ENCODE peak calls at places on chromosomes 4 and X, in four cellular contexts. O, Q, J and N are unnamed samples.

GRCh38 chr4:34953145-34953799 is 1291.0 kb downstream of the ARAP2 start:
- DNase-seq in O (no peak), Q (no peak), J (no peak), N (no peak)

GRCh38 chr4:172308078-172308477 is 494.9 kb downstream of the GALNTL6 start:
- DNase-seq in O (no peak), Q (no peak), J (no peak), N (no peak)

GRCh38 chrX:78029663-78030062 is 60.2 kb upstream of the PGAM4 start:
- DNase-seq in O (no peak), Q (no peak), J (peak; percentile 31), N (peak; percentile 4)

GRCh38 chr4:177108708-177109107 is 201.0 kb upstream of the NEIL3 start:
- DNase-seq in O (no peak), Q (no peak), J (no peak), N (no peak)

GRCh38 chr4:20847124-20847747 is 147.0 kb downstream of the PACRGL start:
- DNase-seq in O (no peak), Q (no peak), J (no peak), N (no peak)

GRCh38 chrX:14064632-14065432 is 35.1 kb upstream of the GEMIN8 start:
- DNase-seq in O (no peak), Q (no peak), J (no peak), N (no peak)

GRCh38 chr4:15851969-15852368 is 73.8 kb downstream of the CD38 start:
- DNase-seq in O (no peak), Q (no peak), J (no peak), N (no peak)

GRCh38 chrX:13647709-13648212 is 5.2 kb upstream of the TCEANC start:
- DNase-seq in O (peak; percentile 76), Q (peak; percentile 33), J (peak; percentile 34), N (no peak)

GRCh38 chr4:55183926-55184599 is 58.7 kb upstream of the KDR start:
- DNase-seq in O (peak; percentile 49), Q (no peak), J (no peak), N (peak; percentile 26)

GRCh38 chrX:48897157-48897620 is 379 bp downstream of the TIMM17B start:
- DNase-seq in O (peak; percentile 82), Q (peak; percentile 77), J (peak; percentile 80), N (no peak)

GRCh38 chr4:157271166-157271869 is 50.8 kb downstream of the GRIA2 start:
- DNase-seq in O (no peak), Q (no peak), J (no peak), N (peak; percentile 2)

GRCh38 chr4:157265281-157265680 is 44.8 kb downstream of the GRIA2 start:
- DNase-seq in O (peak; percentile 43), Q (no peak), J (no peak), N (no peak)

GRCh38 chr4:157270108-157270507 is 49.6 kb downstream of the GRIA2 start:
- DNase-seq in O (no peak), Q (no peak), J (no peak), N (no peak)

DNA sequence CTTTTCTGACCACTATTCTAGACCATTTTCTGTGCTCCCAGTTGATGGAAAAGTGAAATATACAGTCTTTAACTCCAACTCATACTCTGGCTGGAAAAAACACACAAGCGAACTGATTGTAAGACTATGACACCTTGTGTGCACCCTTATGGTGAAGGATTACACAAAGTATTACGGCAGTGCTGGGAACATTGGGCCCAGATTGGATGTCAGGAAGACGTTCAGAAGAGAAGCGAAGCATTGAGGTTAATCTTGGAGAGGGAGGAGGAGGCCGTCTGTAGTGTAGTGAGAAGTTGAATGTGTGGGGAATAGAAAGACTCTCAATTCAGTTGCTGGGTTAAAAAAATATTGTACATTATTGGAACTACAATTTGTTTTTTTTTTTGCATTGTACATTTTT is 50.0 kb downstream of the GRIA2 start:
- DNase-seq in O (no peak), Q (no peak), J (no peak), N (no peak)
- TF ChIP-seq POLR2A in O (no peak), Q (no peak), J (no peak), N (no peak)

GRCh38 chr4:139295317-139296299 is 5.7 kb upstream of the NAA15 start:
- DNase-seq in O (peak; percentile 97), Q (peak; percentile 98), J (peak; percentile 98), N (peak; percentile 67)
- TF ChIP-seq POLR2A in O (peak; percentile 48), Q (no peak), J (peak; percentile 46), N (peak; percentile 73)

GRCh38 chr4:102344520-102344954 is 745 bp downstream of the SLC39A8 start:
- DNase-seq in O (no peak), Q (peak; percentile 56), J (no peak), N (peak; percentile 29)

GRCh38 chr4:102343964-102344519 is 1.2 kb downstream of the SLC39A8 start:
- DNase-seq in O (peak; percentile 31), Q (no peak), J (peak; percentile 73), N (no peak)

GRCh38 chr4:102345795-102346100 is 466 bp upstream of the SLC39A8 start:
- DNase-seq in O (peak; percentile 15), Q (no peak), J (no peak), N (no peak)

GRCh38 chr4:102342404-102343074 is 2.7 kb downstream of the SLC39A8 start:
- DNase-seq in O (no peak), Q (no peak), J (no peak), N (no peak)

DNA sequence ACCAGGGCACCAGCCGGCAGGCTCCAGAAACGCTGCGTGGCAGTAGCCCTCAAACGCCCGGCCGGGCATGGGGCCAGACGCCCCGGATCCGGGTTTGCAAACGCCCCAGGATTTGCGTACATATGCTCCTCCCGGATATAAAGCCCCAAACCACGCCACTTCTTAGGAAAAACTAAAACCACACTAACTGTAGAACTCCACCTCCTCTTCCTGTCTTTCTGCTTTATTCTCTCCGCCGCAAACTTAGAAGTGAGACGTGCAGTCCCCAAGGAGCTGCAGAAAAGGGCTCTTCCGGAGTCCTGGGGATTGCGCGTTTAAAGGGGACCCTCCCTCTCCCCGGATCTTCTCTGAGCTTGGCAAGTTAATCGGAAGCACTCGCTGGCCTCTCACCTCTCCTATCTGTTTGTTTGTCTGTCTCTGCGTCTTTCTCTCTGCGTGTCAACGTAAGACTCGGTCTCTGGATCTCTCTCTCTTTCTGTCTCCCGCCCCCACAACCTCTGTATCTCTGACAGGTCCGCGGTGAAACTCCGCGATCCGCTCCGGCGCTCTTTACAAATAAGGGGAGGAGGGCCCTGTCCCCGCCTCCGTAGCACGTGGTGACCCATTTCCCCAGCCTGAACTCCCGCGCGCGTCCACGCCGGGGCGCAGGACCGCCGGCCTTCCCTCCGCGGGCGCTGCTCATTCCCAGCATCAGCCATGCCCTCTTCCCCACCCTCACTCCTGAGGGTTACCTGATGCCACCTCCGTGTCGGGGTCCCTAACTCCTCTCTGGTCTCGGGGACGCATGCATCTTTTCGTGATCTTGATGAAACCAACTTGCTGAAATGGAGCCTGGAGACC is at the start of gene SLC39A8:
- DNase-seq in O (peak; percentile 75), Q (peak; percentile 82), J (peak; percentile 88), N (peak; percentile 64)
- TF ChIP-seq POLR2A in O (peak; percentile 55), Q (no peak), J (peak; percentile 46), N (peak; percentile 28)

GRCh38 chr4:184649026-184649970 is at the start of the genes CASP3 and PRIMPOL:
- DNase-seq in O (peak; percentile 96), Q (peak; percentile 98), J (peak; percentile 97), N (peak; percentile 57)
- TF ChIP-seq POLR2A in O (peak; percentile 21), Q (no peak), J (peak; percentile 94), N (peak; percentile 98)

DNA sequence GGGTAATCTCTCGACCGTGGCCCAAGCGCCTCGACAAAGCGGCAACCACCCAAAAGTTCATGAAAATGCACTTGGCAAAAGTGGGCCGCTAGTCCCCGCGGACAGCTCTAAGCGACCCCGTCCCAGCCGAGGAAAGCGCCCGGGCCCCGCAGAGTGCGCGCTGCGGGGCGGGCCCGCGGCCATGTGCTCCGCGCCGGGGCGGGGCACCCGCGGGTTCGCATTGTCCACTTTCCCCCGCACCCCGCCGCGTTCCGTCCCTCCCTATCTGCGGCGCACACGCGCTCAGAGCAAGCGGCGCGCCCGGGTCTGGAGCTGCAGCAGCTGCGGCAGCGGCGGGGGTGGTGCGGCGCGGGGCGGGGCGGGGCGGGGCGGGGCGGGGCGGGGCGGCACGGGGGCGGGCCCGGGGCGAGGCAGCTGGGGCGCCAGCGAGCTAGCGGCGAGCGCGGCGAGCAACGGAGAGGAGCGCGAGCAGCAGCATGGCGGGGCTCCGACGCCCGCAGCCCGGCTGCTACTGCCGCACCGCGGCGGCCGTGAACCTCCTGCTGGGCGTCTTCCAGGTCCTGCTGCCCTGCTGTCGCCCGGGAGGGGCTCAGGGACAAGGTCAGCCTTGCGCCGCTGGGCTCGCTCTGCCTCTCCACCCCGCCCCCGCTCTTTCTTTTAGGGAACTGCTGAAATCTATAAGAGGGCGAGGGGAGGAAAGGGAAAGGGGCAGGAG is at the start of gene TMEM131L:
- DNase-seq in O (peak; percentile 61), Q (peak; percentile 82), J (peak; percentile 73), N (peak; percentile 43)
- TF ChIP-seq POLR2A in O (no peak), Q (no peak), J (peak; percentile 76), N (peak; percentile 76)

GRCh38 chr4:6640292-6641163 is at the start of gene MRFAP1:
- DNase-seq in O (peak; percentile 93), Q (peak; percentile 96), J (peak; percentile 94), N (peak; percentile 67)

GRCh38 chr4:6639137-6639680 is 1.3 kb upstream of the MRFAP1 start:
- DNase-seq in O (no peak), Q (no peak), J (no peak), N (no peak)

GRCh38 chr4:6643141-6643847 is 2.8 kb downstream of the MRFAP1 start:
- DNase-seq in O (no peak), Q (no peak), J (no peak), N (no peak)

GRCh38 chr4:6641971-6642320 is 1.5 kb downstream of the MRFAP1 start:
- DNase-seq in O (no peak), Q (no peak), J (peak; percentile 8), N (no peak)

DNA sequence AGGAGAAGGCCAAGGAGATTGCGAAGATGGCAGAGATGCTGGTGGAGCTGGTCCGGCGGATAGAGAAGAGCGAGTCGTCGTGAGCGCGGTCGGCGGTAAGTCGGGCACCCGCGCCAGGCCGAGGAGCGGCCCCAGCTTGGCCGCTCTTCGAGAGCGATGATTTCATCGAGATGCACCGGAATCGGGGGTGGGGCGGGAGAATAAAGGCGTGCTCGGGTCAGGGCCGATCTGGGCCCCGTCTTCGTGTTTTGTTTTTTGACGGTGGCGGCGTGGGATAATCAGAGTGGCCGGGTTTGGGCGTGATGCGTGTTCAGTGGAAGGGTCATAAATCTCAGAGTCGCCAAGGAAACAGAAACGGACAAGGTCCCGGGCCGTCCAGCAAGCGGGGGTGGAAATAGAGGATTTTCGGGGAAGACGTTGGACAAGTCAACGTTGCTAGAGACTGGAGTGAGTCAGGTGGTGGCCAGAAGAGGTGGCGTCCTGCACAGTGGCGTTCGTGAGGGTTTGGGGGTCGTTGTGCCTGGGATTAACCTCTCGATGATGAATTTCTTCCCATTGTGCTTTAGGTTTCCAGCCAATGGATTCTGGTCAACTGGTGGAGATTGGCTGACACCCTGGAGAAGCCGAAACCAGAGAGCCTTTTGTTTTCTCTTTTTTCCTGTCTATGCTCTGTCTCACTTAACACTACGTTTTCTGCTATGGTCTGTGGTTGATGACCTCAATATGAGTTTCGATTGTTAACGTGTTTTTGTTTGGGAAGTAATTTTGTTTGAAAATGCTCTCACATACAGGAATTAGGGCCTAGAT is 882 bp downstream of the MRFAP1 start:
- DNase-seq in O (peak; percentile 50), Q (peak; percentile 52), J (peak; percentile 51), N (no peak)
- TF ChIP-seq POLR2A in O (no peak), Q (no peak), J (no peak), N (peak; percentile 7)